ENCODE peak calls at places on chromosomes 7 and 10, in six cellular contexts. One of them, this sample, is unnamed.
A peak's percentile ranks its signal among the peaks of the same experiment; 100 is the strongest.

GRCh38 chr10:58237014-58237830 is 30.5 kb downstream of the IPMK start:
- DNase-seq in H1: no peak
- DNase-seq in GM12878: no peak
- DNase-seq in GM12891: no peak
- DNase-seq in HepG2: peak; percentile 78
- DNase-seq in K562: no peak
- DNase-seq in this sample: no peak

GRCh38 chr10:10222288-10222945 is 795.3 kb upstream of the CELF2 start:
- DNase-seq in H1: no peak
- DNase-seq in GM12878: no peak
- DNase-seq in GM12891: no peak
- DNase-seq in HepG2: no peak
- DNase-seq in K562: no peak
- DNase-seq in this sample: no peak

GRCh38 chr7:55202150-55202913 is 162.8 kb upstream of the LANCL2 start:
- DNase-seq in H1: no peak
- DNase-seq in GM12878: no peak
- DNase-seq in GM12891: no peak
- DNase-seq in HepG2: no peak
- DNase-seq in K562: no peak
- DNase-seq in this sample: no peak

GRCh38 chr7:14766747-14767146 is 135.8 kb downstream of the DGKB start:
- DNase-seq in H1: no peak
- DNase-seq in GM12878: no peak
- DNase-seq in GM12891: no peak
- DNase-seq in HepG2: no peak
- DNase-seq in K562: no peak
- DNase-seq in this sample: no peak

GRCh38 chr7:43737467-43738127 is 8.3 kb upstream of the COA1 start:
- DNase-seq in H1: no peak
- DNase-seq in GM12878: no peak
- DNase-seq in GM12891: no peak
- DNase-seq in HepG2: no peak
- DNase-seq in K562: no peak
- DNase-seq in this sample: no peak

GRCh38 chr10:90319188-90319914 is 538.5 kb downstream of the HTR7 start:
- DNase-seq in H1: peak; percentile 62
- DNase-seq in GM12878: peak; percentile 48
- DNase-seq in GM12891: no peak
- DNase-seq in HepG2: peak; percentile 43
- DNase-seq in K562: no peak
- DNase-seq in this sample: no peak

GRCh38 chr7:86956567-86956966 is 102.9 kb downstream of the ELAPOR2 start:
- DNase-seq in H1: no peak
- DNase-seq in GM12878: no peak
- DNase-seq in GM12891: no peak
- DNase-seq in HepG2: no peak
- DNase-seq in K562: no peak
- DNase-seq in this sample: no peak

GRCh38 chr7:24573554-24574338 is 494 bp downstream of the PALS2 start:
- DNase-seq in H1: no peak
- DNase-seq in GM12878: no peak
- DNase-seq in GM12891: peak; percentile 30
- DNase-seq in HepG2: peak; percentile 14
- DNase-seq in K562: peak; percentile 64
- DNase-seq in this sample: peak; percentile 38

GRCh38 chr10:87960230-87960629 is 96.8 kb downstream of the PTEN start:
- DNase-seq in H1: no peak
- DNase-seq in GM12878: no peak
- DNase-seq in GM12891: no peak
- DNase-seq in HepG2: no peak
- DNase-seq in K562: no peak
- DNase-seq in this sample: no peak

GRCh38 chr7:155066417-155066950 is 3.6 kb upstream of the HTR5A start:
- DNase-seq in H1: no peak
- DNase-seq in GM12878: no peak
- DNase-seq in GM12891: no peak
- DNase-seq in HepG2: no peak
- DNase-seq in K562: no peak
- DNase-seq in this sample: no peak

GRCh38 chr10:127228195-127228785 is 31.9 kb upstream of the INSYN2A start:
- DNase-seq in H1: no peak
- DNase-seq in GM12878: no peak
- DNase-seq in GM12891: no peak
- DNase-seq in HepG2: peak; percentile 23
- DNase-seq in K562: no peak
- DNase-seq in this sample: no peak

GRCh38 chr10:111348049-111348448 is 271.2 kb downstream of the ADRA2A start:
- DNase-seq in H1: no peak
- DNase-seq in GM12878: no peak
- DNase-seq in GM12891: no peak
- DNase-seq in HepG2: no peak
- DNase-seq in K562: no peak
- DNase-seq in this sample: no peak

GRCh38 chr10:11440250-11441150 is 170.9 kb downstream of the USP6NL start:
- DNase-seq in H1: no peak
- DNase-seq in GM12878: peak; percentile 53
- DNase-seq in GM12891: no peak
- DNase-seq in HepG2: no peak
- DNase-seq in K562: no peak
- DNase-seq in this sample: no peak

GRCh38 chr7:126778101-126778500 is 474.6 kb downstream of the GRM8 start:
- DNase-seq in H1: no peak
- DNase-seq in GM12878: no peak
- DNase-seq in GM12891: no peak
- DNase-seq in HepG2: no peak
- DNase-seq in K562: no peak
- DNase-seq in this sample: no peak

GRCh38 chr7:55065079-55065478 is 46.3 kb downstream of the EGFR start:
- DNase-seq in H1: no peak
- DNase-seq in GM12878: peak; percentile 31
- DNase-seq in GM12891: no peak
- DNase-seq in HepG2: no peak
- DNase-seq in K562: no peak
- DNase-seq in this sample: no peak

DNA sequence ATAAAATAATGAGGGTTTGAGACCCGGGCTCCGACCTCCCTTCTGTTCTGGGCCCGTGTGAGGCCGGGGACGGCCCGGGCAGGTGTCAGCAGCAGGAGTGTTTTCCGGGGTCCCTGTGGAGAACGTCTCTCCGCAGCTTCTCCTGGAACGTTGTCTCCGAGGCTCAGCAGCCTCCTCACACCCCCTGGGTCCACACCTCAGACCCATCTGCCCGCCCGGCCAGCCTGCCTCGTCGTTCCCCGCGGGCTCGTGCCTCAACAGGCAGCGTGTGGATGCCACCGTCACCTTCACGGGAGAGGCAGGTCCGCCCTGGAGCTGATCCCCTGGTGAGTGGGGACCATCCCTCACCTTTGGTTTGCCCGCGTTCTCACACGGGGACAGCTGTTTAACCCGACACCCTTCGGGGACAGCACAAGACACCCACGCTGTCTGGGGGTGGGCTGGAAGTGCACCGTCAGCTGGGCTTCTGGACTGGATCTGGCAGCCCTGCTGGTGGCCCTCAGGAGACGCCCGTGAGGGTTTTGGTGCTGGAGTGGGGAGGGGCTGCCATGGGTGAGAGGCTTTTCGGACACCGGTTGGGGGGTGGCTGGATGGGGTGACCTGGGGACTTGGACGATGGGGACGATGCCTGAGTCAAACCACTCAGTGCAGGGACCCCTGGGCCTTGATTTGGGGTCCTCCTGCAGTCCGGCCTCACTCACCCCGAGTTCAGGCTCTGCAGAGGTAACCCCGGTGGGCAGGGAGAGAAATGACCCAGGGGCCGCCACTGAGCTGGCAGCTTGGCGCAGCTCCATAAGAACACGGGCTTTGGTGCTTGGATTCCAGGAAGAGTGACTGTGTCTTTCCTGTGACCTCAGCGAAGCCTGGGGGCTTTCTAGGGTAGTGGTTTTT is 131.7 kb downstream of the DNAJB6 start:
- DNase-seq in H1: no peak
- DNase-seq in GM12878: no peak
- DNase-seq in GM12891: no peak
- DNase-seq in HepG2: no peak
- DNase-seq in K562: no peak
- DNase-seq in this sample: no peak
- TF ChIP-seq POLR2A in H1: no peak
- TF ChIP-seq POLR2A in GM12878: no peak
- TF ChIP-seq POLR2A in GM12891: no peak
- TF ChIP-seq POLR2A in HepG2: no peak
- TF ChIP-seq POLR2A in K562: no peak
- TF ChIP-seq POLR2A in this sample: no peak

GRCh38 chr7:1283337-1283736 is 50.7 kb downstream of the UNCX start:
- DNase-seq in H1: no peak
- DNase-seq in GM12878: no peak
- DNase-seq in GM12891: no peak
- DNase-seq in HepG2: no peak
- DNase-seq in K562: no peak
- DNase-seq in this sample: no peak

GRCh38 chr7:1283941-1284742 is 51.5 kb downstream of the UNCX start:
- DNase-seq in H1: no peak
- DNase-seq in GM12878: no peak
- DNase-seq in GM12891: no peak
- DNase-seq in HepG2: no peak
- DNase-seq in K562: no peak
- DNase-seq in this sample: no peak

GRCh38 chr7:1285556-1286301 is 53.1 kb downstream of the UNCX start:
- DNase-seq in H1: no peak
- DNase-seq in GM12878: no peak
- DNase-seq in GM12891: no peak
- DNase-seq in HepG2: no peak
- DNase-seq in K562: no peak
- DNase-seq in this sample: no peak

GRCh38 chr7:1286946-1287628 is 54.4 kb downstream of the UNCX start:
- DNase-seq in H1: no peak
- DNase-seq in GM12878: no peak
- DNase-seq in GM12891: no peak
- DNase-seq in HepG2: no peak
- DNase-seq in K562: no peak
- DNase-seq in this sample: no peak

GRCh38 chr7:1284743-1285458 is 52.2 kb downstream of the UNCX start:
- DNase-seq in H1: no peak
- DNase-seq in GM12878: no peak
- DNase-seq in GM12891: no peak
- DNase-seq in HepG2: no peak
- DNase-seq in K562: no peak
- DNase-seq in this sample: no peak
- TF ChIP-seq TAF1 in H1: no peak
- TF ChIP-seq TAF1 in GM12878: no peak
- TF ChIP-seq TAF1 in GM12891: no peak
- TF ChIP-seq TAF1 in HepG2: no peak
- TF ChIP-seq TAF1 in K562: no peak
- TF ChIP-seq TAF1 in this sample: no peak

DNA sequence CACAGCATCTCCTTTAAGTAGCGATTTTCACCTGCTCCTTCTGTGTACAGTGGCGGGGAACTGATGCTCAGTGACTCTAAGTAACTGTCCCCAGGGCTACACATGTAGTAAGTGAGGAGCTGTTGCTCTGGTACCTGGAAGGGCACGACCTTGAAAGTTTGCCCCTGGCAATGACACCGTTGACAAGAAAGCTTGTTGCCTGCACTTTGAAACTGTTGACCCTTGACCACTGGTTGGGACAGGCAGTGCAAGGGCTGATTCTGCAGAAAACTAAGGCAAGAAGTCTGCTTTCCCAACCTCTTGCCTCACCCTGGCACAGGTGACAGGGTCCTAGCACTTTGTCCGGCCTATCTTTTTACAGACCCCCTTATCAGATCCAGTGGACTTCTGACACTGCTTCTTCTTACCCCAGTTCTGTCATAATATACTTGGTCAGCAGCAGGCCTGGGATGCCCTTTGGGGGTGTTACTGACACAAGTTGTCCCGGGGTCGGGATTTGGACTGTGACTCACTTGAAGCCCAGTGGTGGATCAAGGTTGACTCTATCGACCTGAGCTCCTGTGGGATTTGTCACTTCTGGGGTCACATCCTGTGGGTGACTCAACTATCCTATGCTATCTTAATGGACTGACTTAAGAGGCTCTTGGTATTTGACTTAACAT is 5.8 kb downstream of the ACSL5 start:
- DNase-seq in H1: no peak
- DNase-seq in GM12878: no peak
- DNase-seq in GM12891: no peak
- DNase-seq in HepG2: peak; percentile 85
- DNase-seq in K562: peak; percentile 50
- DNase-seq in this sample: no peak
- TF ChIP-seq POLR2A in H1: no peak
- TF ChIP-seq POLR2A in GM12878: no peak
- TF ChIP-seq POLR2A in GM12891: no peak
- TF ChIP-seq POLR2A in HepG2: no peak
- TF ChIP-seq POLR2A in K562: no peak
- TF ChIP-seq POLR2A in this sample: no peak

GRCh38 chr10:99881371-99881770 is 98.9 kb downstream of the ABCC2 start:
- DNase-seq in H1: no peak
- DNase-seq in GM12878: no peak
- DNase-seq in GM12891: no peak
- DNase-seq in HepG2: no peak
- DNase-seq in K562: no peak
- DNase-seq in this sample: no peak

GRCh38 chr10:99875473-99875872 is 93.0 kb downstream of the ABCC2 start:
- DNase-seq in H1: no peak
- DNase-seq in GM12878: no peak
- DNase-seq in GM12891: no peak
- DNase-seq in HepG2: no peak
- DNase-seq in K562: no peak
- DNase-seq in this sample: no peak

GRCh38 chr10:99874341-99875085 is 92.1 kb downstream of the ABCC2 start:
- DNase-seq in H1: no peak
- DNase-seq in GM12878: no peak
- DNase-seq in GM12891: no peak
- DNase-seq in HepG2: no peak
- DNase-seq in K562: peak; percentile 5
- DNase-seq in this sample: no peak

GRCh38 chr10:99883523-99883922 is 101.1 kb downstream of the ABCC2 start:
- DNase-seq in H1: no peak
- DNase-seq in GM12878: no peak
- DNase-seq in GM12891: no peak
- DNase-seq in HepG2: no peak
- DNase-seq in K562: no peak
- DNase-seq in this sample: no peak

DNA sequence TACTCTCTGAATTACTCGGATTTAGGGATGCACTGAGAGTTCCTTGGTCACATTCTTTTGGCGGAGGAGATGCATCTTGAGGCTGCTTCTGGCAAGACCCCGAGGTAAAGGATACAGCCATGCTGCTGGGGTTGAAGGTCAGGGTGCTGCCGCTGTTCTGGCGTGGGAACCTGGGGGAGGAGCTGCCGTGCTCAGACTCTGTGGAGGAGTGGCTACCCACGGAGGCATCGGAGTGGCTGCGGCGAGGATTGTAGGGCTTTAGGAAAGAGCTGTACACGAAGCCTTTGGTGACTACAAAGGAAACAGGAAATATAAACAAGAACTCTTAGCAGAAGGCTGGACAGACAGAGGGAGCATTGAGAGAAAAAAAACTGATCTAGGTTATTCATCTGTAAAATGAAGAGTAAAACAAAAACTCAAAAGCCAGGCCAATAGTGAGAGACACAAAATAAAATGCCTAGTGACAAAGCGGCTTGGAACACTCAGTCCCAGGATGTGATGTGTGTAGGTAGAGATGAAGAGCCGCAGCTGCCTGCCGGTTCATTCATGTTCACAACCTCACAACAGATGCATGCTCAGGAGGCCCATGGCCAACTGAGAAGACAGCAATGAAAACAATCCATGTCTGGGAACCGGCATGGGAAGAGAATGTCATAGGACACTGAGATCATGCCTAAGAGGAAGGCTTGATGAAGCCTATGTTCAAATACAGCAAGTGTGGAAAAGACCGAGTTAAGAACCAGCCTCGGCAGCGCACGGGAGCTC is 97.8 kb downstream of the ABCC2 start:
- DNase-seq in H1: no peak
- DNase-seq in GM12878: no peak
- DNase-seq in GM12891: no peak
- DNase-seq in HepG2: no peak
- DNase-seq in K562: no peak
- DNase-seq in this sample: no peak
- TF ChIP-seq TAF1 in H1: no peak
- TF ChIP-seq TAF1 in GM12878: no peak
- TF ChIP-seq TAF1 in GM12891: no peak
- TF ChIP-seq TAF1 in HepG2: no peak
- TF ChIP-seq TAF1 in K562: no peak
- TF ChIP-seq TAF1 in this sample: no peak

This sample was measured in GM12892.